ENCODE peak calls at places on chromosome 4, in nine cellular contexts. D is CD8-positive, alpha-beta memory T cell; Y is body of pancreas; J is upper lobe of left lung; H is GM23248; G is heart left ventricle; K is right cardiac atrium; O is neural progenitor cell; M is effector memory CD4-positive, alpha-beta T cell. C is an unnamed sample. For H3K27me3, the result is how much of the 10 kb centered on the place peaks cover.

GRCh38 chr4:153594208-153594607 is 89.9 kb upstream of the TLR2 start:
- DNase-seq in G (peak), M (no peak), K (no peak), O (no peak), Y (no peak), H (peak), D (no peak), J (no peak), C (no peak)

GRCh38 chr4:8913858-8914460 is 42.3 kb upstream of the HMX1 start:
- DNase-seq in J (peak), D (no peak), Y (no peak), K (no peak), H (no peak), G (no peak), M (no peak), O (no peak), C (no peak)

GRCh38 chr4:15410750-15411149 is 17.1 kb upstream of the C1QTNF7 start:
- DNase-seq in M (no peak), D (no peak), Y (no peak), O (no peak), H (no peak), K (no peak), J (no peak), G (no peak), C (no peak)

GRCh38 chr4:6273661-6273990 is 4.0 kb downstream of the WFS1 start:
- DNase-seq in G (no peak), H (no peak), J (no peak), O (no peak), K (no peak), Y (no peak), D (no peak), M (no peak), C (no peak)

GRCh38 chr4:118989098-118990080 is 100.7 kb downstream of the SYNPO2 start:
- DNase-seq in O (no peak), J (no peak), G (no peak), D (no peak), Y (no peak), M (no peak), K (no peak), H (peak), C (peak)

GRCh38 chr4:124144302-124144701 is 568.2 kb downstream of the ANKRD50 start:
- DNase-seq in Y (no peak), M (no peak), J (no peak), O (no peak), H (peak), G (no peak), K (no peak), D (no peak), C (no peak)

GRCh38 chr4:40227284-40227683 is 30.5 kb downstream of the RHOH start:
- DNase-seq in H (no peak), D (no peak), J (no peak), O (no peak), G (no peak), M (no peak), Y (no peak), K (no peak), C (no peak)

GRCh38 chr4:100982345-100982744 is 365.0 kb downstream of the PPP3CA start:
- DNase-seq in Y (no peak), K (no peak), J (no peak), O (no peak), H (no peak), M (no peak), D (no peak), G (no peak), C (peak)

GRCh38 chr4:16055937-16056336 is 27.9 kb downstream of the PROM1 start:
- DNase-seq in Y (no peak), O (no peak), D (no peak), G (no peak), H (no peak), M (no peak), J (no peak), K (no peak), C (no peak)

GRCh38 chr4:172786039-172786792 is 382.4 kb upstream of the GALNT7 start:
- DNase-seq in O (no peak), J (peak), Y (peak), G (no peak), K (peak), M (no peak), D (no peak), H (peak), C (no peak)

GRCh38 chr4:98661356-98662054 is 3.1 kb upstream of the TSPAN5 start:
- DNase-seq in J (peak), M (no peak), H (no peak), Y (no peak), G (no peak), O (peak), D (no peak), K (no peak), C (no peak)

GRCh38 chr4:148056879-148057278 is 325.0 kb downstream of the ARHGAP10 start:
- DNase-seq in H (peak), O (peak), G (peak), K (peak), Y (peak), D (peak), M (peak), J (peak), C (peak)

GRCh38 chr4:184845367-184846011 is 19.7 kb upstream of the ACSL1 start:
- DNase-seq in G (no peak), J (peak), K (no peak), M (no peak), O (no peak), H (peak), Y (no peak), D (no peak), C (peak)

GRCh38 chr4:109375778-109376414 is 57.7 kb upstream of the SEC24B start:
- DNase-seq in O (no peak), H (no peak), M (no peak), K (no peak), G (no peak), Y (no peak), D (no peak), J (peak), C (no peak)

GRCh38 chr4:8688041-8688907 is 95.7 kb downstream of the CPZ start:
- DNase-seq in H (peak), M (no peak), D (no peak), J (no peak), K (no peak), O (peak), Y (peak), G (no peak), C (peak)

GRCh38 chr4:89879201-89879600 is 15.5 kb upstream of the MMRN1 start:
- DNase-seq in O (peak), D (no peak), Y (peak), G (no peak), M (no peak), J (no peak), K (no peak), H (no peak), C (no peak)

GRCh38 chr4:89876548-89876947 is 18.1 kb upstream of the MMRN1 start:
- DNase-seq in M (no peak), O (no peak), D (no peak), H (no peak), Y (no peak), G (no peak), J (no peak), K (no peak), C (no peak)

GRCh38 chr4:89878611-89879010 is 16.0 kb upstream of the MMRN1 start:
- DNase-seq in G (no peak), K (no peak), J (no peak), O (no peak), H (peak), M (no peak), D (no peak), Y (no peak), C (no peak)
- H3K27me3 ChIP-seq in G (under half), K (under half), J (under half), O (under half), H (under half), M (under half), D (under half), Y (under half), C (under half)

GRCh38 chr4:183241771-183242170 is 78.3 kb downstream of the CLDN22 start:
- DNase-seq in J (no peak), G (no peak), D (no peak), M (no peak), Y (no peak), H (no peak), K (no peak), O (no peak), C (peak)
- H3K27ac ChIP-seq in J (peak), G (no peak), D (no peak), M (no peak), Y (peak), H (peak), K (no peak), O (no peak), C (peak)

GRCh38 chr4:110640608-110641007 is 17.7 kb upstream of the PITX2 start:
- DNase-seq in G (no peak), J (no peak), D (no peak), M (no peak), O (peak), K (no peak), H (no peak), Y (no peak), C (no peak)

GRCh38 chr4:110641218-110641617 is 18.3 kb upstream of the PITX2 start:
- DNase-seq in D (no peak), K (no peak), Y (no peak), H (no peak), G (no peak), J (no peak), O (peak), M (no peak), C (no peak)

GRCh38 chr4:110637408-110638131 is 14.7 kb upstream of the PITX2 start:
- DNase-seq in D (no peak), K (no peak), J (no peak), G (no peak), H (peak), Y (no peak), O (peak), M (no peak), C (no peak)

GRCh38 chr4:110638347-110638746 is 15.5 kb upstream of the PITX2 start:
- DNase-seq in O (no peak), D (no peak), J (no peak), Y (no peak), H (no peak), K (no peak), M (no peak), G (no peak), C (no peak)

GRCh38 chr4:110639207-110640092 is 16.6 kb upstream of the PITX2 start:
- DNase-seq in M (no peak), H (no peak), J (no peak), D (no peak), Y (no peak), G (no peak), K (no peak), O (peak), C (no peak)
- H3K27me3 ChIP-seq in M (under half), H (under half), J (under half), D (under half), Y (under half), G (half or more), K (under half), O (half or more), C (half or more)

GRCh38 chr4:140249351-140249750 is 95.4 kb upstream of the MAML3 start:
- DNase-seq in O (no peak), M (no peak), K (no peak), G (no peak), Y (no peak), J (no peak), H (peak), D (no peak), C (no peak)
- H3K27ac ChIP-seq in O (no peak), M (no peak), K (no peak), G (no peak), Y (no peak), J (no peak), H (no peak), D (no peak), C (no peak)

GRCh38 chr4:2051086-2051485 is 8.0 kb upstream of the NAT8L start:
- DNase-seq in K (no peak), J (no peak), D (no peak), G (no peak), M (no peak), Y (no peak), H (no peak), O (peak), C (no peak)

GRCh38 chr4:2048831-2049230 is 10.3 kb upstream of the NAT8L start:
- DNase-seq in D (no peak), M (no peak), K (no peak), H (no peak), G (no peak), Y (no peak), J (no peak), O (no peak), C (no peak)

GRCh38 chr4:2049811-2050210 is 9.3 kb upstream of the NAT8L start:
- DNase-seq in O (no peak), J (no peak), K (no peak), D (no peak), G (no peak), H (no peak), Y (no peak), M (no peak), C (no peak)

GRCh38 chr4:2047781-2048581 is 11.1 kb upstream of the NAT8L start:
- DNase-seq in J (no peak), M (no peak), K (no peak), G (no peak), H (no peak), D (no peak), Y (no peak), O (no peak), C (no peak)

DNA sequence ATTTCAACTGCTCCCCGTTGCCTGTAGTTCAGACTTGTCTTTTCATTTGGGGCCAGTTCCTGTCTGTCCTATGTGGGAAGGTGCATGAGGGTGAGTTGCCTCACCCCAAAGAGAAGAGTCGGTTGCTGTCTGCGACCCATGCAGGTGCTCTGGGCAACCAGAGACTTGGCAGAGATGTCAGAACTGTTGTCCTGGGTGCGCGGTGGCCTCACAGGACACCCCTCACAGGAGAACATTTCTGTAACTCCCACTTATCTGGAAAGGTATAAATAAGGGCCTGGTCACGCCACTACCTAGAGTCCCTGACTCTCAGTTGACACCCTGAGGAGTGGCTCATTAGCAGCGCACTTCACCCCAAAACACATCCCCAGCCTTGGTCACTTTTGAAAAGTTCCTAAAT is 9.7 kb upstream of the NAT8L start:
- DNase-seq in K (no peak), Y (no peak), J (no peak), H (no peak), O (no peak), D (no peak), G (no peak), M (no peak), C (no peak)
- H3K27me3 ChIP-seq in K (under half), Y (under half), J (under half), H (under half), O (under half), D (under half), G (under half), M (under half), C (under half)

GRCh38 chr4:1577818-1578217 is 106.3 kb downstream of the FAM53A start:
- DNase-seq in Y (no peak), H (no peak), D (no peak), O (peak), M (no peak), K (peak), J (no peak), G (peak), C (no peak)

GRCh38 chr4:1578301-1578781 is 105.8 kb downstream of the FAM53A start:
- DNase-seq in G (peak), M (no peak), H (peak), O (peak), Y (no peak), K (peak), J (no peak), D (no peak), C (no peak)

GRCh38 chr4:1578968-1579833 is 104.9 kb downstream of the FAM53A start:
- DNase-seq in H (peak), K (peak), M (peak), G (peak), O (peak), J (peak), Y (peak), D (peak), C (peak)

GRCh38 chr4:1582227-1582626 is 101.9 kb downstream of the FAM53A start:
- DNase-seq in D (no peak), H (no peak), O (no peak), J (no peak), G (peak), K (peak), Y (peak), M (no peak), C (no peak)

GRCh38 chr4:1579834-1580686 is 104.1 kb downstream of the FAM53A start:
- DNase-seq in G (peak), J (peak), H (peak), Y (peak), O (peak), K (peak), D (peak), M (no peak), C (peak)
- H3K27ac ChIP-seq in G (peak), J (peak), H (peak), Y (peak), O (no peak), K (peak), D (peak), M (peak), C (peak)

GRCh38 chr4:186808635-186809018 is 85.0 kb upstream of the FAT1 start:
- DNase-seq in G (no peak), O (no peak), J (no peak), Y (no peak), D (no peak), K (no peak), M (no peak), H (peak), C (peak)
- H3K27me3 ChIP-seq in G (under half), O (under half), J (under half), Y (under half), D (under half), K (under half), M (under half), H (under half), C (under half)

GRCh38 chr4:125833-126232 is 1.5 kb downstream of the ZNF718 start:
- DNase-seq in M (no peak), G (no peak), K (no peak), Y (peak), O (peak), H (no peak), J (no peak), D (no peak), C (no peak)
- H3K27ac ChIP-seq in M (no peak), G (peak), K (no peak), Y (peak), O (no peak), H (no peak), J (peak), D (peak), C (no peak)